ENCODE peak calls at places on chromosomes 1 and 21, in ten cellular contexts. One of them, this sample, is unnamed.
A peak's percentile ranks its signal among the peaks of the same experiment; 100 is the strongest.

GRCh38 chr21:17611414-17612022 is 1.2 kb downstream of the BTG3 start:
- DNase-seq in SK-MEL-5: peak; percentile 80
- DNase-seq in activated gamma-delta T cell treated with Interleukin-2 at 50 U/mL for 16 hours: peak; percentile 63
- DNase-seq in type B pancreatic cell: peak; percentile 79
- DNase-seq in CD4-positive, alpha-beta memory T cell: peak; percentile 85
- DNase-seq in T1000: peak; percentile 42
- DNase-seq in prostate gland: peak; percentile 81
- DNase-seq in NCI-H460: peak; percentile 65
- DNase-seq in hippocampal formation: peak; percentile 54
- DNase-seq in AG09309: peak; percentile 55
- DNase-seq in this sample: peak; percentile 66

GRCh38 chr1:74010206-74010605 is 187.8 kb downstream of the LRRIQ3 start:
- DNase-seq in prostate gland: no peak
- DNase-seq in activated gamma-delta T cell treated with Interleukin-2 at 50 U/mL for 16 hours: no peak
- DNase-seq in AG09309: no peak
- DNase-seq in type B pancreatic cell: no peak
- DNase-seq in CD4-positive, alpha-beta memory T cell: peak; percentile 11
- DNase-seq in T1000: no peak
- DNase-seq in SK-MEL-5: no peak
- DNase-seq in NCI-H460: no peak
- DNase-seq in hippocampal formation: no peak
- DNase-seq in this sample: no peak

GRCh38 chr1:79448426-79448825 is 441.9 kb upstream of the ADGRL4 start:
- DNase-seq in AG09309: no peak
- DNase-seq in activated gamma-delta T cell treated with Interleukin-2 at 50 U/mL for 16 hours: no peak
- DNase-seq in T1000: no peak
- DNase-seq in CD4-positive, alpha-beta memory T cell: no peak
- DNase-seq in hippocampal formation: no peak
- DNase-seq in NCI-H460: no peak
- DNase-seq in SK-MEL-5: no peak
- DNase-seq in prostate gland: no peak
- DNase-seq in type B pancreatic cell: no peak
- DNase-seq in this sample: no peak

GRCh38 chr1:229225331-229225782 is 45.6 kb upstream of the RAB4A start:
- DNase-seq in CD4-positive, alpha-beta memory T cell: no peak
- DNase-seq in NCI-H460: no peak
- DNase-seq in hippocampal formation: no peak
- DNase-seq in SK-MEL-5: no peak
- DNase-seq in AG09309: no peak
- DNase-seq in prostate gland: no peak
- DNase-seq in T1000: no peak
- DNase-seq in type B pancreatic cell: no peak
- DNase-seq in activated gamma-delta T cell treated with Interleukin-2 at 50 U/mL for 16 hours: no peak
- DNase-seq in this sample: no peak

GRCh38 chr1:30525631-30525979 is 197.8 kb downstream of the MATN1 start:
- DNase-seq in NCI-H460: no peak
- DNase-seq in SK-MEL-5: no peak
- DNase-seq in activated gamma-delta T cell treated with Interleukin-2 at 50 U/mL for 16 hours: no peak
- DNase-seq in T1000: no peak
- DNase-seq in prostate gland: no peak
- DNase-seq in CD4-positive, alpha-beta memory T cell: no peak
- DNase-seq in type B pancreatic cell: peak; percentile 45
- DNase-seq in AG09309: no peak
- DNase-seq in hippocampal formation: no peak
- DNase-seq in this sample: no peak

GRCh38 chr1:52691856-52692255 is 6.3 kb downstream of the COA7 start:
- DNase-seq in hippocampal formation: no peak
- DNase-seq in NCI-H460: no peak
- DNase-seq in CD4-positive, alpha-beta memory T cell: no peak
- DNase-seq in prostate gland: no peak
- DNase-seq in activated gamma-delta T cell treated with Interleukin-2 at 50 U/mL for 16 hours: no peak
- DNase-seq in T1000: no peak
- DNase-seq in type B pancreatic cell: no peak
- DNase-seq in AG09309: no peak
- DNase-seq in SK-MEL-5: no peak
- DNase-seq in this sample: no peak

GRCh38 chr1:204087893-204088528 is 15.1 kb downstream of the SOX13 start:
- DNase-seq in hippocampal formation: no peak
- DNase-seq in activated gamma-delta T cell treated with Interleukin-2 at 50 U/mL for 16 hours: no peak
- DNase-seq in T1000: no peak
- DNase-seq in NCI-H460: no peak
- DNase-seq in SK-MEL-5: no peak
- DNase-seq in prostate gland: no peak
- DNase-seq in CD4-positive, alpha-beta memory T cell: no peak
- DNase-seq in type B pancreatic cell: no peak
- DNase-seq in AG09309: no peak
- DNase-seq in this sample: no peak

GRCh38 chr1:47683402-47683801 is 245.6 kb downstream of the FOXD2 start:
- DNase-seq in CD4-positive, alpha-beta memory T cell: no peak
- DNase-seq in activated gamma-delta T cell treated with Interleukin-2 at 50 U/mL for 16 hours: no peak
- DNase-seq in NCI-H460: no peak
- DNase-seq in AG09309: no peak
- DNase-seq in T1000: no peak
- DNase-seq in prostate gland: no peak
- DNase-seq in type B pancreatic cell: no peak
- DNase-seq in SK-MEL-5: no peak
- DNase-seq in hippocampal formation: no peak
- DNase-seq in this sample: no peak

GRCh38 chr1:178267646-178268094 is 173.8 kb downstream of the RASAL2 start:
- DNase-seq in AG09309: no peak
- DNase-seq in prostate gland: no peak
- DNase-seq in SK-MEL-5: no peak
- DNase-seq in T1000: no peak
- DNase-seq in CD4-positive, alpha-beta memory T cell: no peak
- DNase-seq in hippocampal formation: no peak
- DNase-seq in activated gamma-delta T cell treated with Interleukin-2 at 50 U/mL for 16 hours: no peak
- DNase-seq in NCI-H460: no peak
- DNase-seq in type B pancreatic cell: no peak
- DNase-seq in this sample: no peak

GRCh38 chr1:28147264-28148094 is 29.0 kb downstream of the PTAFR start:
- DNase-seq in NCI-H460: no peak
- DNase-seq in type B pancreatic cell: no peak
- DNase-seq in AG09309: no peak
- DNase-seq in CD4-positive, alpha-beta memory T cell: no peak
- DNase-seq in SK-MEL-5: no peak
- DNase-seq in hippocampal formation: no peak
- DNase-seq in prostate gland: no peak
- DNase-seq in T1000: no peak
- DNase-seq in activated gamma-delta T cell treated with Interleukin-2 at 50 U/mL for 16 hours: no peak
- DNase-seq in this sample: no peak

GRCh38 chr1:14954210-14954609 is 199.3 kb upstream of the TMEM51 start:
- DNase-seq in T1000: peak; percentile 68
- DNase-seq in AG09309: no peak
- DNase-seq in type B pancreatic cell: no peak
- DNase-seq in CD4-positive, alpha-beta memory T cell: no peak
- DNase-seq in SK-MEL-5: no peak
- DNase-seq in NCI-H460: no peak
- DNase-seq in prostate gland: no peak
- DNase-seq in hippocampal formation: no peak
- DNase-seq in activated gamma-delta T cell treated with Interleukin-2 at 50 U/mL for 16 hours: no peak
- DNase-seq in this sample: no peak

GRCh38 chr1:26771643-26772321 is 16.0 kb upstream of the PIGV start:
- DNase-seq in NCI-H460: no peak
- DNase-seq in hippocampal formation: no peak
- DNase-seq in T1000: peak; percentile 91
- DNase-seq in prostate gland: no peak
- DNase-seq in activated gamma-delta T cell treated with Interleukin-2 at 50 U/mL for 16 hours: no peak
- DNase-seq in type B pancreatic cell: no peak
- DNase-seq in SK-MEL-5: peak; percentile 70
- DNase-seq in CD4-positive, alpha-beta memory T cell: no peak
- DNase-seq in AG09309: peak; percentile 93
- DNase-seq in this sample: peak; percentile 95

GRCh38 chr1:8203056-8203455 is 114.9 kb upstream of the SLC45A1 start:
- DNase-seq in prostate gland: no peak
- DNase-seq in CD4-positive, alpha-beta memory T cell: no peak
- DNase-seq in type B pancreatic cell: no peak
- DNase-seq in NCI-H460: no peak
- DNase-seq in SK-MEL-5: no peak
- DNase-seq in AG09309: no peak
- DNase-seq in T1000: no peak
- DNase-seq in hippocampal formation: no peak
- DNase-seq in activated gamma-delta T cell treated with Interleukin-2 at 50 U/mL for 16 hours: no peak
- DNase-seq in this sample: no peak

GRCh38 chr1:23980725-23981063 is 567 bp upstream of the SRSF10 start:
- DNase-seq in hippocampal formation: no peak
- DNase-seq in NCI-H460: peak; percentile 73
- DNase-seq in SK-MEL-5: no peak
- DNase-seq in AG09309: no peak
- DNase-seq in type B pancreatic cell: no peak
- DNase-seq in activated gamma-delta T cell treated with Interleukin-2 at 50 U/mL for 16 hours: peak; percentile 26
- DNase-seq in CD4-positive, alpha-beta memory T cell: no peak
- DNase-seq in T1000: no peak
- DNase-seq in prostate gland: no peak
- DNase-seq in this sample: peak; percentile 62

GRCh38 chr1:226034482-226034881 is 28.0 kb upstream of the H3-3A start:
- DNase-seq in SK-MEL-5: no peak
- DNase-seq in prostate gland: peak; percentile 68
- DNase-seq in AG09309: peak; percentile 98
- DNase-seq in type B pancreatic cell: no peak
- DNase-seq in CD4-positive, alpha-beta memory T cell: no peak
- DNase-seq in hippocampal formation: peak; percentile 64
- DNase-seq in activated gamma-delta T cell treated with Interleukin-2 at 50 U/mL for 16 hours: no peak
- DNase-seq in T1000: peak; percentile 46
- DNase-seq in NCI-H460: no peak
- DNase-seq in this sample: peak; percentile 29

GRCh38 chr1:30824736-30825429 is 67.3 kb upstream of the LAPTM5 start:
- DNase-seq in SK-MEL-5: no peak
- DNase-seq in activated gamma-delta T cell treated with Interleukin-2 at 50 U/mL for 16 hours: no peak
- DNase-seq in NCI-H460: no peak
- DNase-seq in hippocampal formation: no peak
- DNase-seq in type B pancreatic cell: no peak
- DNase-seq in AG09309: no peak
- DNase-seq in prostate gland: no peak
- DNase-seq in T1000: no peak
- DNase-seq in CD4-positive, alpha-beta memory T cell: no peak
- DNase-seq in this sample: no peak

GRCh38 chr1:15168479-15168878 is 14.9 kb downstream of the TMEM51 start:
- DNase-seq in prostate gland: no peak
- DNase-seq in activated gamma-delta T cell treated with Interleukin-2 at 50 U/mL for 16 hours: no peak
- DNase-seq in CD4-positive, alpha-beta memory T cell: no peak
- DNase-seq in AG09309: peak; percentile 79
- DNase-seq in T1000: peak; percentile 52
- DNase-seq in NCI-H460: no peak
- DNase-seq in type B pancreatic cell: no peak
- DNase-seq in SK-MEL-5: no peak
- DNase-seq in hippocampal formation: peak; percentile 4
- DNase-seq in this sample: no peak

GRCh38 chr1:185996211-185996610 is 262.0 kb downstream of the HMCN1 start:
- DNase-seq in AG09309: no peak
- DNase-seq in type B pancreatic cell: no peak
- DNase-seq in SK-MEL-5: no peak
- DNase-seq in hippocampal formation: no peak
- DNase-seq in activated gamma-delta T cell treated with Interleukin-2 at 50 U/mL for 16 hours: no peak
- DNase-seq in CD4-positive, alpha-beta memory T cell: no peak
- DNase-seq in prostate gland: no peak
- DNase-seq in T1000: peak; percentile 59
- DNase-seq in NCI-H460: no peak
- DNase-seq in this sample: no peak

GRCh38 chr1:245051349-245052221 is 103.2 kb upstream of the KIF26B start:
- DNase-seq in T1000: no peak
- DNase-seq in type B pancreatic cell: no peak
- DNase-seq in AG09309: no peak
- DNase-seq in CD4-positive, alpha-beta memory T cell: no peak
- DNase-seq in activated gamma-delta T cell treated with Interleukin-2 at 50 U/mL for 16 hours: no peak
- DNase-seq in SK-MEL-5: no peak
- DNase-seq in prostate gland: no peak
- DNase-seq in NCI-H460: no peak
- DNase-seq in hippocampal formation: no peak
- DNase-seq in this sample: no peak

GRCh38 chr1:1305300-1306069 is 2.2 kb downstream of the ACAP3 start:
- DNase-seq in T1000: peak; percentile 59
- DNase-seq in AG09309: peak; percentile 24
- DNase-seq in hippocampal formation: peak; percentile 20
- DNase-seq in prostate gland: peak; percentile 42
- DNase-seq in NCI-H460: peak; percentile 32
- DNase-seq in type B pancreatic cell: no peak
- DNase-seq in CD4-positive, alpha-beta memory T cell: peak; percentile 64
- DNase-seq in activated gamma-delta T cell treated with Interleukin-2 at 50 U/mL for 16 hours: peak; percentile 83
- DNase-seq in SK-MEL-5: no peak
- DNase-seq in this sample: peak; percentile 48

GRCh38 chr1:92043621-92044020 is 13.8 kb downstream of the EPHX4 start:
- DNase-seq in hippocampal formation: no peak
- DNase-seq in type B pancreatic cell: no peak
- DNase-seq in activated gamma-delta T cell treated with Interleukin-2 at 50 U/mL for 16 hours: no peak
- DNase-seq in AG09309: no peak
- DNase-seq in SK-MEL-5: no peak
- DNase-seq in CD4-positive, alpha-beta memory T cell: no peak
- DNase-seq in T1000: no peak
- DNase-seq in prostate gland: no peak
- DNase-seq in NCI-H460: no peak
- DNase-seq in this sample: no peak

GRCh38 chr21:34305605-34306235 is 58.1 kb upstream of the KCNE2 start:
- DNase-seq in prostate gland: no peak
- DNase-seq in type B pancreatic cell: no peak
- DNase-seq in activated gamma-delta T cell treated with Interleukin-2 at 50 U/mL for 16 hours: no peak
- DNase-seq in SK-MEL-5: no peak
- DNase-seq in T1000: no peak
- DNase-seq in NCI-H460: no peak
- DNase-seq in AG09309: no peak
- DNase-seq in CD4-positive, alpha-beta memory T cell: no peak
- DNase-seq in hippocampal formation: no peak
- DNase-seq in this sample: no peak

GRCh38 chr1:1376551-1377226 is 1.7 kb upstream of the AURKAIP1 start:
- DNase-seq in hippocampal formation: no peak
- DNase-seq in activated gamma-delta T cell treated with Interleukin-2 at 50 U/mL for 16 hours: no peak
- DNase-seq in prostate gland: no peak
- DNase-seq in NCI-H460: no peak
- DNase-seq in CD4-positive, alpha-beta memory T cell: no peak
- DNase-seq in SK-MEL-5: no peak
- DNase-seq in AG09309: no peak
- DNase-seq in T1000: no peak
- DNase-seq in type B pancreatic cell: no peak
- DNase-seq in this sample: no peak